ENCODE peak calls at places on chromosomes 2 and 18, in eight cellular contexts. N is IMR-90, K is Peyer's patch, J is A549, L is HCT116, W is adrenal gland, P is ovary, R is gastrocnemius medialis. E is an unnamed sample. For H3K4me1, the result is how much of the 10 kb centered on the place peaks cover.

GRCh38 chr18:56988022-56988421 is 158.9 kb upstream of the BOD1L2 start:
- DNase-seq in N (no peak), K (no peak), J (no peak), L (no peak), W (no peak), P (no peak), R (no peak), E (no peak)

GRCh38 chr2:15449542-15450236 is 111.4 kb downstream of the NBAS start:
- DNase-seq in N (no peak), K (no peak), J (no peak), L (no peak), W (no peak), P (no peak), R (no peak), E (no peak)

GRCh38 chr2:219570194-219570923 is 980 bp downstream of the OBSL1 start:
- DNase-seq in N (peak), K (no peak), J (peak), L (no peak), W (peak), P (peak), R (peak), E (peak)

GRCh38 chr2:118131771-118132170 is 43.5 kb downstream of the INSIG2 start:
- DNase-seq in N (no peak), K (no peak), J (no peak), L (no peak), W (no peak), P (no peak), R (no peak), E (no peak)

GRCh38 chr2:127853667-127854066 is 4.3 kb downstream of the POLR2D start:
- DNase-seq in N (peak), K (no peak), J (no peak), L (no peak), W (no peak), P (no peak), R (no peak), E (no peak)

GRCh38 chr2:123493687-123494086 is 531.4 kb upstream of the CNTNAP5 start:
- DNase-seq in N (no peak), K (no peak), J (no peak), L (no peak), W (no peak), P (no peak), R (no peak), E (no peak)

GRCh38 chr18:26082475-26082874 is 7.9 kb downstream of the SS18 start:
- DNase-seq in N (peak), K (no peak), J (no peak), L (no peak), W (no peak), P (no peak), R (no peak), E (no peak)

GRCh38 chr18:43486462-43486861 is 209.2 kb upstream of the SYT4 start:
- DNase-seq in N (no peak), K (no peak), J (peak), L (peak), W (no peak), P (no peak), R (no peak), E (peak)

GRCh38 chr2:8500124-8501054 is 181.5 kb upstream of the ID2 start:
- DNase-seq in N (peak), K (no peak), J (peak), L (no peak), W (peak), P (no peak), R (no peak), E (no peak)

GRCh38 chr2:98569197-98569793 is 39.0 kb downstream of the COA5 start:
- DNase-seq in N (no peak), K (peak), J (peak), L (peak), W (peak), P (no peak), R (no peak), E (peak)

GRCh38 chr2:172434821-172435607 is 7.6 kb downstream of the ITGA6 start:
- DNase-seq in N (peak), K (no peak), J (no peak), L (no peak), W (no peak), P (no peak), R (no peak), E (no peak)

GRCh38 chr2:65198737-65199136 is 28.9 kb upstream of the ACTR2 start:
- DNase-seq in N (peak), K (no peak), J (no peak), L (no peak), W (peak), P (no peak), R (peak), E (no peak)

GRCh38 chr2:30958571-30959220 is 151.4 kb upstream of the CAPN13 start:
- DNase-seq in N (no peak), K (no peak), J (no peak), L (no peak), W (no peak), P (no peak), R (no peak), E (no peak)

GRCh38 chr18:13376841-13377351 is 158.3 kb downstream of the LDLRAD4 start:
- DNase-seq in N (no peak), K (no peak), J (no peak), L (no peak), W (no peak), P (no peak), R (no peak), E (no peak)

GRCh38 chr18:36702398-36703010 is 126.3 kb downstream of the TPGS2 start:
- DNase-seq in N (no peak), K (no peak), J (no peak), L (no peak), W (no peak), P (no peak), R (peak), E (no peak)

GRCh38 chr2:230328155-230328458 is 1.1 kb downstream of the SP140L start:
- DNase-seq in N (no peak), K (no peak), J (no peak), L (no peak), W (no peak), P (no peak), R (no peak), E (no peak)

GRCh38 chr2:152648336-152648735 is 68.9 kb downstream of the PRPF40A start:
- DNase-seq in N (peak), K (no peak), J (peak), L (no peak), W (no peak), P (no peak), R (no peak), E (no peak)

GRCh38 chr18:35171315-35171987 is 69.4 kb upstream of the ZNF397 start:
- DNase-seq in N (no peak), K (no peak), J (no peak), L (no peak), W (peak), P (no peak), R (no peak), E (no peak)

GRCh38 chr2:71071681-71072398 is 3.4 kb downstream of the NAGK start:
- DNase-seq in N (no peak), K (no peak), J (no peak), L (no peak), W (no peak), P (no peak), R (peak), E (no peak)

DNA sequence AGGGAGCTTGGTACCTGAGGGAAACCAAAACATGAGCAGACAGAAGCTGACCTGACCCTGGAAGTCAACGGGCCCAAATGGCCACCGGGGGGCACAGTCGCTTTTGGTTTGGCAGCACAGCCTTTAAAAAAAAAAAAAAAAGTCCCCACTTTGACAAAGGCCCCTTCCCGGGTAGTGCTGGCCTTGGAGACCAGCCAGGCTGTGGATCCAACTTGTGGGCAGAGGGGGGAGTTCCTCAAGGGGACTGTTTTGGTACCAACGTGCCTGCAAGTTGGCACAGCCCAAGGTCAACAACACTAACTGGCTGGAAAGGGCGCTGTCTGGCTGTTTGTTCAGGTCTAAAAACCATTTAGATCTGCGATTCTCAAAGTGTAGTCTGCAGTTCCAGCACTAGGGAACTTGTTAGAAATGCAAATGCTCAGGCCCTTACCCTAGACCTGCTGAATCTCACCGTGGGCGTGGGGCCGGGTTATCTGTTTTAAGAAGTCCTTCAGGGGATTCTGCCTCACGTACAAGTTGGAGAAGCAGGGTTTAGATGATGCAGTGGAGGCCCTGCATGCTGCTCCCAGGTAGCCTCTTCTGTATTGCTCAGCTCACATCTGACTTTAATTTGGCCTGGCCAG is 83.0 kb downstream of the LPIN1 start:
- DNase-seq in N (peak), K (no peak), J (peak), L (peak), W (peak), P (peak), R (no peak), E (peak)
- TF ChIP-seq POLR2A in N (no peak), K (no peak), J (no peak), L (no peak), W (no peak), P (no peak), R (no peak), E (no peak)

DNA sequence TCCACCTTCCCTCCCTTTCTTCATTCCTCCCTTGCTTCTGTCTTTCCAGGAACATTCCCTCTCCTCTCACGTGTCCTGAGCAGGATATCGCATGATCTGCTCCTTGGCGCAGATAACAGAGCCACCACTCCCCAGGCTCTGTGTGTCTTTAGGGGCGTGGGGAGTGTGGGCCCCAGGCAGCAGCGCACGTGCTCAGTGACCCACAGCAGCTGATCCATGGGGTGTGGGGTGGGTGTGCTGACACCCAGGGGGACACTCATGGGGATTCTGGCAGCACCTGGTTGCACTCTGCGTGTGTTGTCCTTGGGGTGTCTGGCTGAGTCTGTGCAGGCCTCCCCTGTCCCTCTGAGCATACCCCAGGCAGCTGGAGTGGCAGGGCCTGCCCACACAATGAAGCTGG is 9.9 kb upstream of the FOSL2 start:
- DNase-seq in N (no peak), K (peak), J (no peak), L (no peak), W (no peak), P (no peak), R (no peak), E (no peak)
- H3K4me1 ChIP-seq in N (under half), K (under half), J (under half), L (under half), W (under half), P (under half), R (under half), E (under half)

DNA sequence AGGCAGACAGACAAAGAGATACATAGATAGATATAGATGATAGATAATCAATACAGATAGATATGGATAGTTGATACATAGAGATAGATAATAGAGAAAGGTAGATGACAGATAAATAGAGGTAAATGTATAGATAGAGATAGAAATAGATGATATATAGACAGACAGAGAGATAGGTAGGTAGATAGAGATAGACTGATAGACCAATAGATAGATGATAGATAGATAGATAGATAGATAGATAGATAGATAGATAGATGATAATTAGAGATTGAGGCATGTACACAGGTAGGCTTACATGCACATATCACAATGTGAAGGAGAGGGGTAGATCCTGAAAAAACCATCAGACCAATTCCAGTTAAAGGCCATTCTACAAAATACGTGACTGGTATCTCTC is 724.7 kb downstream of the GALR1 start:
- DNase-seq in N (no peak), K (no peak), J (no peak), L (no peak), W (no peak), P (no peak), R (no peak), E (no peak)
- TF ChIP-seq POLR2A in N (no peak), K (no peak), J (no peak), L (no peak), W (no peak), P (no peak), R (no peak), E (no peak)

GRCh38 chr2:11852526-11853196 is 106.2 kb downstream of the LPIN1 start:
- DNase-seq in N (no peak), K (no peak), J (no peak), L (no peak), W (no peak), P (no peak), R (no peak), E (no peak)
- H3K4me1 ChIP-seq in N (under half), K (under half), J (under half), L (under half), W (under half), P (under half), R (under half), E (under half)

DNA sequence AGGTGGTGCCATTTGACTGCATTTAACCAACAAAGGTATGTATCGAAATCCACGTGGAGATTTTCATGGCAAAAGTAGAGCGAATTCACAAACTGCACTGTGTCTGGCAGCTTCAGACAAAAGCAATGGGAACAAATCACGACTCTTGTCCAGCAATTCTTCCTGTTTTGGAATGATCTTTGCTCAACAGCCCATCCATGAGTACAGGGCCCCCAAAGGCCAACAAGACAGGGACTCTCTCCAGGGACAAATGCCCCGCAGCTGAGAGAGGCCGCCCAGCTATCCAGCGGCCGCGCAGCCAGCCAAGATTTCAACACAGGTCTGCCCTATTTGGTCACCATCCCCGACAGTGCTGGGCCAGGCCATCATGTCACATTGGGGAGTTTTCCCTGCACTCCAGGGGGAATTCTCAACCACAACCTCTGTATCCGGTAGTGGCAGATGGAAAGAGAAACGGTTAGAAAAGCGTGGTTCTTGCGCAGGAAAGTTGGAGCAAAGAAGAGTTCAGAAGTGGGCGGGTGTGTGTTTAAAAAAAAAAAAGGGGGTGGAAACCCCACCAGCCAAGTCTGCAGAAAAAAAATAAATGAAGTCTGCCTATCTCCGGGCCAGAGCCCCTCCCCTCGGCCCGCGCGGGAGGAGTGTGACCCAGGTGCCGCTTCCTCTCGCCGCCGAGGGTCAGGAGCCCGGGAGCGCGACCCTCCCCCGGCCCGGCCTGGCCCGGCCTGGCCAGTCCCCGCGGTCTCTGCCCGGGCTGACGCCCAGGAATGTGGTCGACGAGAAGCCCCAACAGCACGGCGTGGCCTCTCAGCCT is at the start of gene GYPC:
- DNase-seq in N (peak), K (no peak), J (no peak), L (no peak), W (peak), P (peak), R (peak), E (no peak)
- TF ChIP-seq POLR2A in N (no peak), K (no peak), J (no peak), L (no peak), W (no peak), P (peak), R (peak), E (no peak)

GRCh38 chr2:132567682-132568081 is 102.3 kb downstream of the LYPD1 start:
- DNase-seq in N (no peak), K (no peak), J (no peak), L (no peak), W (no peak), P (no peak), R (no peak), E (no peak)
- H3K4me1 ChIP-seq in N (under half), K (under half), J (under half), L (under half), W (under half), P (under half), R (under half), E (under half)

DNA sequence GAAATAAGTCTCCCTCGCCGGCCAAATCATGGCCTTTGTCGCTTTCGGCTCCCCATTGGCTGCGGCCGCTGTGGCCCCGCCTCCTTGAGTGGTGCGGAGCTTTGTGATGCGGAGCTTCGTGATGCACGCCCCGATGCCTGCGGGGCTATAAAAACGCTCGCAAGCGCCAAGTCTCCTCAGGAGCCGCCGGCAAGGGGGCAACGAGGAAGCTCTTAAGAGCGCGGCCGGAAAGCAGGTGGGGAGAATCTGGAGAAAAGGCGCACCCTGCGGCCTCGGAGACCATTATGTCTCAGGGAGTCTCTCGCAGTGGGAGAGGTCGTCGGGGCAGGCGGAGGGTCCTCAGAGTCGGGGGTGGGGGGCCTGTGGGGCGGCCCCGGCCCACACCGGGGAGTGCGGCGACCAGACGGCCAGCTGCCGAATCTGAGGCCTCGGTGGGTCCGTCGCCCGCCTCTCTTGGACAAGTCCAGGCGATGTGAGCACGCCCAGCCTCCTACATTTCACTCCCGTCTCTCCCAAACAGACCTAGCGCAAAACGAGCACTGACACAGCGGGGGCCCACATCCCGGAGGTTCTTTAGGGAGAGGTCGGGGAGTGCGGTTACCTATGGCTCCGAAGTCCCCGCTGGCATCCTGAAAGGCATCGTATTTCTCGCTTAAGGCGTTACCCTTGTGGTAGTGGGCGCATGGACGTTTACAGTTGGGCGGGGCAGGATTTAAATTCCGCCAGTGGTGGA is at the start of gene CABYR:
- DNase-seq in N (peak), K (peak), J (peak), L (no peak), W (peak), P (peak), R (peak), E (peak)
- TF ChIP-seq POLR2A in N (peak), K (no peak), J (peak), L (no peak), W (peak), P (peak), R (peak), E (peak)

DNA sequence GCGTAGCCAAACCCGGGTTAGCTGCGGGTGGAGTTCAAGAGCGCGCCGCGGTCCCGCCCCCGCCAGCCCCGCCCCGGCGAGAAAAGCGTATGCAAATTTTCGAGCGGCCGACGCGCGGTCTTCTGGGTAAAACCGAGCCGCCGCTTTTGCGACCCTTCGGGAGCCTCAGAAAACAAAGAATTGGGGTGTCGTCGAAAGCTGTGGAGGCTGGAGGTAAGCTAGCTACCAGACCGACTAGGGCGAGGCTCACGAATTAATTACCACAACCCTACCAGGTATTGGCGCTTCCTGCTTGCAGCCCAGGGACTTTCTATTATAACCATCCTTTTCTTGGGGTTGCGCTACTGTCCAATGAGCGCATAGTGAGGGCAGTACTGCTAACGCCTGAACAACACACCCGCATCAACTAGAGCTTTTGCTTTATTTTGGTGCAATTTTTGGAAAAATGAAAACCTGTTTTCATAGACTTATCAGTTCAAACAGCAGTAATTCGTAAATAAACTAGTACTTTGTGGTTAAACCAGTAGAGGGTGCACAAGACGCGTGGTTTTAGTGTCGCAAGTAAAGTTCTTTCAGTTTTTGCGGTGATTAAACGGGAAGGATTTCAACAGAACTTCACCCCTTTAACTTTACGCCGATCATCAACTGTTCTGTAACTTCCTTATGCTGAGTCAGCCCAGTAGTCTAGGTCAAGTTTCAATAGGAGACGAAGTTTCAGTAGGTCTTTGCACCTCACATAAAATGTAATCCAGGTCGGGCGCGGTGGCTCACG is at the start of gene RNU4ATAC:
- DNase-seq in N (peak), K (peak), J (peak), L (peak), W (peak), P (peak), R (peak), E (peak)
- H3K4me1 ChIP-seq in N (under half), K (under half), J (under half), L (under half), W (under half), P (under half), R (half or more), E (under half)